ENCODE peak calls at places on chromosomes 4 and X, in seven cellular contexts. R is H1, L is Peyer's patch, J is astrocyte of the spinal cord, U is GM10248, S is ovary, H is HepG2. B is an unnamed sample.
A peak's percentile ranks its signal among the peaks of the same experiment; 100 is the strongest.

GRCh38 chrX:129529685-129530281 is 6.5 kb upstream of the SMARCA1 start:
- DNase-seq in S (no peak), H (no peak), R (no peak), J (peak; percentile 52), L (no peak), U (no peak), B (no peak)

GRCh38 chr4:78297075-78297815 is 240.1 kb downstream of the FRAS1 start:
- DNase-seq in L (no peak), S (no peak), J (peak; percentile 20), U (no peak), H (no peak), R (no peak), B (no peak)

GRCh38 chrX:48648299-48648698 is 35.3 kb upstream of the WAS start:
- DNase-seq in L (peak; percentile 67), J (peak; percentile 52), S (peak; percentile 48), H (peak; percentile 28), U (peak; percentile 27), R (peak; percentile 54), B (peak; percentile 21)

GRCh38 chrX:45035071-45035470 is 162.1 kb downstream of the KDM6A start:
- DNase-seq in L (no peak), J (no peak), S (no peak), H (no peak), R (no peak), U (no peak), B (no peak)

GRCh38 chr4:24973471-24974251 is 57.1 kb downstream of the LGI2 start:
- DNase-seq in U (no peak), J (no peak), R (no peak), S (no peak), L (peak; percentile 66), H (peak; percentile 36), B (no peak)

GRCh38 chr4:40621229-40621591 is 8.5 kb downstream of the RBM47 start:
- DNase-seq in U (no peak), R (no peak), H (no peak), S (no peak), L (no peak), J (no peak), B (no peak)

GRCh38 chr4:6608758-6609414 is 31.6 kb upstream of the MRFAP1 start:
- DNase-seq in J (no peak), U (no peak), H (no peak), S (no peak), L (no peak), R (peak; percentile 9), B (no peak)

GRCh38 chr4:72858328-72858727 is 211.2 kb downstream of the COX18 start:
- DNase-seq in J (peak; percentile 82), L (no peak), S (no peak), U (no peak), R (no peak), H (no peak), B (no peak)

GRCh38 chrX:9171841-9172240 is 137.9 kb upstream of the FAM9B start:
- DNase-seq in L (no peak), R (no peak), H (no peak), J (peak; percentile 55), U (no peak), S (no peak), B (no peak)

GRCh38 chrX:136754641-136755040 is 26.1 kb downstream of the ARHGEF6 start:
- DNase-seq in H (no peak), U (no peak), S (no peak), J (peak; percentile 72), L (no peak), R (no peak), B (no peak)

GRCh38 chr4:177079327-177079726 is 230.3 kb upstream of the NEIL3 start:
- DNase-seq in R (no peak), S (no peak), L (no peak), J (no peak), H (no peak), U (no peak), B (no peak)
- TF ChIP-seq CTCF in R (no peak), S (no peak), L (no peak), J (no peak), H (no peak), U (no peak), B (no peak)

DNA sequence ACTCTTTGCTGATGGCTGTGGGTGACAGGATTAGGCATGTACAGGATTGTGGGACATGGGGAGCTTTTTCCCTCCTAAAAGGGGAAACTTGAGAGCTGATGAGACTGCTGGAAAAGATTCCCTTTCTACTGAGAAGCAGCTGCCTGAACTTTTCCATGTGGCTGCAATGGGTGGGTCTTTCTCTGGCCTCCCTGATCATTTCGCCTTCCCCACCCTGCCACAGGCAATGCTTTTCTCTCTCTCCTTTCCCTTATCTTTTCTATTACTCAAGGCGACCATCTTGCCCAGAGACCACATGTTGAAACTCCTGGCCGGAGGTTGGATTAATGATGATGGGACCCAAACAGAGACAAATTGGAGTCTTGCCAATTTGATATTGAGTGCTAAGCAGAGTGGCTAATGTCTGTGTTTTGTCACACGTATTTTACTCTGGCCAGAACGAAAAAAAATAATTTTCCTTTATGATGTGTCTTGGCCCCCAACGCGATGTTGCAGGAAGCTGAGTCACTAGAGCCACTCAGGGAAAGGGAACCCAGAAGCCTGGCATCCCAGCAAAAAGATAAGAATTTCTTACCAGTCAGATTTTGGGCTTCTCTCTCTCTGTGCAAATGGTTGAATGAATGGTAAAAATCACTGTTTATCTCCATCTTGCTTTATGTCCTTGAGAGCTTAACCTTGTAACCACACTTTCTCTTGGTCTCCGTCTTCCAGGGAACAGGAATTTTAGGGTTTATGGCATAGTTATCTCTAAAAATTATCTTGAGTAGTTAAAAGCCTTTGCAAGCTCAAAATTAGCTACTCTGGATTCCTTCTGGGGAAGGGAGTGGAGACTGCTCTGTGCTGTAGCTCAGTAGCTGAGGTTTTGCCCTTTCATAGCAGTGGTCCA is 19.4 kb upstream of the ATP8A1 start:
- DNase-seq in H (no peak), J (no peak), S (no peak), U (no peak), L (no peak), R (no peak), B (no peak)
- TF ChIP-seq CTCF in H (no peak), J (no peak), S (no peak), U (no peak), L (no peak), R (no peak), B (no peak)

DNA sequence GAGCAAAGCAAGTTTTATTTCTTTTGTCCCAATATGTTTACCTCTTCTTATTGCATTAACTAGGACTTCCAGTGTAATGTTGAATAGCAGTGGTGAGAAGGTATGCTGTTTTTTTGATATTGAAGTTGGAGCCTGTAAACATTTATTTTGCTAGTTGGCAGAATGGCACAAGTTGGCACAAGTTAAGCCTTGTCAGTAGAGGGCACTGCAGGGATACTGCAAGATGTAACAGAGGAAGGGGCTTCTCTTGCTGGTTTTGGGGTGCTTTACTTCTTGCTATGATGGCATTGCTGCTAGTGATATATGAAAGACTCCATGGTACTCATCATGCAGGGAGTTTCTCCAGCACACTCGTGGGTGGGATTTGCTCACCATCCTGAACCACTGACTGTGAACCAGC is 327.3 kb upstream of the ARX start:
- DNase-seq in L (no peak), U (no peak), R (no peak), J (no peak), H (no peak), S (no peak), B (no peak)
- TF ChIP-seq CTCF in L (no peak), U (no peak), R (no peak), J (no peak), H (no peak), S (no peak), B (peak; percentile 31)

DNA sequence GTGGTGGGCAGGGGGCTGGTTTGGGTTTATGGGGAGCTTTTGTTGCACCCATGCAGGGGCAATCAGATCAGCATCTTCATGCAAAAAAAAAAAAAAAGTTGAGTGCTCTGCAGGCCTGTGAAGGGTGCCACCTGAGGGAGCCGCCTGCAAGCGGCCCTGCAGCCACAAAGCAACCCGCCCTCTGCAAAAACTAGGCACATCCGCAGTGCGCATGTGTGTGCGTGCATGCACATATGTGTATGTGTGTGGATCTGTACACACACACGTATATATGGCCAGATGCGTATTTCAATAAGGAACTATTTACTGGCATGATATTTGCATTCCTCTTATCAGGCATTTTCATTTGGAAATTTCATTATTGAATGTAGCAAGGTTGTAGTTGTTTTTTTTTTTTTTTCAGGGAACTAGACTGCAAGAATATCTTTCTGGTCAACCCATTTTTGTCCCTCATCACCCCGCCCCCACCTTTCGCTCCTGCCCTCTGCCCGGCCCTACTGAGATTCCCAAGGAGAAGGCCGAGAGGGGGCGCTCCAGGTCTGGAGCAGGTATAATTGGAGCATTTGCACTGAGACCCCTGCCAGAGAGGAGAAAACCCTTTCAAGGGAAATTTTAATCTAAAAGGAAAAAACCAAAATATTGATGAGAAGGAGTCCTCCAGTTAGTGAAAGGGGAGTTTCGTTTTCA is 18.1 kb downstream of the CCNQ start:
- DNase-seq in R (no peak), L (no peak), S (no peak), J (no peak), H (peak; percentile 21), U (no peak), B (no peak)
- TF ChIP-seq CTCF in R (no peak), L (no peak), S (no peak), J (peak; percentile 32), H (peak; percentile 51), U (no peak), B (peak; percentile 18)

DNA sequence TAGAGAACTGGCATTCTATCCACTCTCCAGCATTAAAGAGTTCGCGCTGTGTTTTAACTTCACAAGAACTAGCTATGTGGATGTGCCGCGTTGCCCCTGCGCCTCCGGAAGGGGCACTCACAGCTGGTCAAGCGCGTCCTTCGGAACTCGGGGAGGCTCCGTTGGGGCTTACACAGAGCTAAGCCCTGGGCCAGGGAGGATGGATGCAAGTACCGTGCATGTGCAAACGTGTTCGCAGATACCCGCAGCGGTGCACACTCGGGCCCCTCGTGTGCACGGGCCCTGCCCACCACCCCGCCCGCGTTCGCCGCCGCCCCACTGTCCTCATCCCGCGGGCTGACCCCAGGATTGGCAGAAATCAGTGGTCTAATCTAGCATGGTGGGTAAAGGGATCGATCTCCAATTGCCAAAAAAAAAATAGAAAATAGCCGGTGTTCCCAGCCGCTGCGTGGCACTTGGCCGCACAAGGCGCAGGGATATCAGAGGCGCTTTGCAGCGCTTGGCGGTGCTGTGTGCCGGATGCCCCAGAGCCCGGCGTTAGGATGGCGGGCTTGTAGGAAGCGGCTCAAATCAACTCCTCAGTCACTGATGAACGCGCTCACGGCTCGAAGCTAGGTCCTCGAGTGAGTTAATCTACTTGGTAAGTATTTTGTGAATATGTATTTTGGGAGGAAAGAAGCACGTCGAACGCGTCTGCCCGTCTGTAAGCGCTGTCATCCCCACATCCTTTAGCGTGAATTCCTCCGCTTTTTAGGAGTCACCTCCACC is 988 bp upstream of the PCDH10 start:
- DNase-seq in R (no peak), S (no peak), J (peak; percentile 77), U (no peak), L (no peak), H (no peak), B (peak; percentile 21)
- TF ChIP-seq CTCF in R (no peak), S (no peak), J (peak; percentile 30), U (no peak), L (no peak), H (no peak), B (no peak)

DNA sequence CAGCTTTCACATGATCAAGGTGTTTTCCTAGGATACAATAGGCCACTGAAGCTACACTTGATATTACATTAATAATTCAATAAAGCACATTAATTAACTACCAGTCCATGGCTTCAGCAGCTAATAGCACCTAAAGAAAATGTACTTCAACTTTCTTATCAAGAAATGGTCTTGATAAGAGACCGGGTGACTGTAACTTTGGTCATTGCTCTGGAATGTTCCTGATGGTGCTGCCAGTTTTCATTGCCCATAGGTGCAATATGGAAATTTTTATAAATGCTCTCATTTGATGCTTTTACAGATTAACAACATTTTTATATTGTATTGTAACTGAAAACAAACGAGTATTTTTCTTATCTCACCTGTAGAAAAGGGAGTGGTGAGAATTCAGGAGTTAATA is 165.4 kb downstream of the SHROOM3 start:
- DNase-seq in S (no peak), R (no peak), J (no peak), L (no peak), U (no peak), H (no peak), B (no peak)
- TF ChIP-seq CTCF in S (no peak), R (no peak), J (no peak), L (no peak), U (no peak), H (no peak), B (no peak)

B was measured in D721Med.